ENCODE peak calls at places on chromosomes 6 and 20, in five cellular contexts. One of them, this sample, is unnamed.

GRCh38 chr20:22563062-22563965 is 21.1 kb downstream of the FOXA2 start:
- DNase-seq in upper lobe of right lung: no peak
- DNase-seq in hepatocyte: no peak
- DNase-seq in BE2C: no peak
- DNase-seq in chondrocyte: no peak
- DNase-seq in this sample: no peak

GRCh38 chr6:125821825-125822281 is 31.1 kb downstream of the NCOA7 start:
- DNase-seq in upper lobe of right lung: no peak
- DNase-seq in BE2C: peak; percentile 68
- DNase-seq in hepatocyte: peak; percentile 26
- DNase-seq in chondrocyte: no peak
- DNase-seq in this sample: no peak

GRCh38 chr20:47981242-47981641 is 196.0 kb upstream of the SULF2 start:
- DNase-seq in hepatocyte: no peak
- DNase-seq in BE2C: no peak
- DNase-seq in upper lobe of right lung: no peak
- DNase-seq in chondrocyte: no peak
- DNase-seq in this sample: no peak

GRCh38 chr6:169800116-169800667 is 48.8 kb downstream of the ERMARD start:
- DNase-seq in hepatocyte: no peak
- DNase-seq in upper lobe of right lung: peak; percentile 68
- DNase-seq in BE2C: no peak
- DNase-seq in chondrocyte: no peak
- DNase-seq in this sample: no peak

GRCh38 chr6:4902363-4902762 is 101.5 kb downstream of the RPP40 start:
- DNase-seq in upper lobe of right lung: no peak
- DNase-seq in chondrocyte: no peak
- DNase-seq in hepatocyte: no peak
- DNase-seq in BE2C: no peak
- DNase-seq in this sample: no peak

GRCh38 chr6:35077006-35077712 is 64.0 kb downstream of the TCP11 start:
- DNase-seq in upper lobe of right lung: peak; percentile 33
- DNase-seq in hepatocyte: no peak
- DNase-seq in chondrocyte: peak; percentile 48
- DNase-seq in BE2C: no peak
- DNase-seq in this sample: no peak

GRCh38 chr6:79878142-79878748 is 69.1 kb downstream of the ELOVL4 start:
- DNase-seq in hepatocyte: no peak
- DNase-seq in upper lobe of right lung: no peak
- DNase-seq in BE2C: no peak
- DNase-seq in chondrocyte: no peak
- DNase-seq in this sample: no peak

GRCh38 chr6:52640170-52640569 is 30.7 kb upstream of the TMEM14A start:
- DNase-seq in upper lobe of right lung: no peak
- DNase-seq in BE2C: no peak
- DNase-seq in chondrocyte: no peak
- DNase-seq in hepatocyte: no peak
- DNase-seq in this sample: no peak

GRCh38 chr6:145863988-145864616 is 49.5 kb upstream of the FBXO30 start:
- DNase-seq in hepatocyte: no peak
- DNase-seq in chondrocyte: no peak
- DNase-seq in BE2C: no peak
- DNase-seq in upper lobe of right lung: no peak
- DNase-seq in this sample: no peak

DNA sequence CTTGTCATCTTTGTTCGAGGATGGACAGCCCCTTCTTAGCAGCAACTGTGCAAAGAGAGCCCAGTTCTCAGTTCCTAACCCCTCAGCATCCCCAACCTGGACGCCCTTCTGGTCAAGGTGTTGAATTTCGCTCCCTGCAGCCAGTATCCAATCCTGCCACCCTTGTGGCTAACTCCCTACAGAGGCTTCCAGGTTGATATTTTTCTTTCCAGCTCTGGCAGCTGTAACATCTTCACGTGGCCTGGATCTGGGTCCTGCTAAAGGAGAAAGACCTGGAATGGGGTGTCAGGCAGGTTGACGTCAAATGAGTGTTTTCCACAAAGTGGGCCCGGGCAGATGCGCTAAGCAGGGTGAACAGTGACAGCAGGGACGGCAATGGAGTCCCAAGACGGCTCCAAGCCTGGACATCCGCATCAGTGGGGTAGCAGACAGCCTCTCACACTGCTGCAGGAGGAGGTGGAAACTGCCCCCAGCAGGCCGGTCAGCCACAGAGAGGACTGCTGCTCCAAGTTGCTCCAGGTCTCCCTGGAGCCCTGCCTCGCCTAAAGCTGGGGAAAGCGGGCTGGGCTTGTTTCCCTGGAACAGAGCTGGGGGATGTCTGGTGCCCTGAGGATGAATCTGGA is 1.0 kb upstream of the YTHDF1 start:
- DNase-seq in upper lobe of right lung: no peak
- DNase-seq in chondrocyte: no peak
- DNase-seq in hepatocyte: no peak
- DNase-seq in BE2C: peak; percentile 65
- DNase-seq in this sample: no peak
- TF ChIP-seq CTCF in upper lobe of right lung: no peak
- TF ChIP-seq CTCF in chondrocyte: no peak
- TF ChIP-seq CTCF in hepatocyte: no peak
- TF ChIP-seq CTCF in BE2C: no peak
- TF ChIP-seq CTCF in this sample: no peak

GRCh38 chr20:2840138-2840966 is at the start of the genes PCED1A and VPS16:
- DNase-seq in upper lobe of right lung: peak; percentile 96
- DNase-seq in chondrocyte: peak; percentile 95
- DNase-seq in BE2C: peak; percentile 83
- DNase-seq in hepatocyte: peak; percentile 94
- DNase-seq in this sample: peak; percentile 91
- TF ChIP-seq CTCF in upper lobe of right lung: no peak
- TF ChIP-seq CTCF in chondrocyte: no peak
- TF ChIP-seq CTCF in BE2C: no peak
- TF ChIP-seq CTCF in hepatocyte: no peak
- TF ChIP-seq CTCF in this sample: no peak

DNA sequence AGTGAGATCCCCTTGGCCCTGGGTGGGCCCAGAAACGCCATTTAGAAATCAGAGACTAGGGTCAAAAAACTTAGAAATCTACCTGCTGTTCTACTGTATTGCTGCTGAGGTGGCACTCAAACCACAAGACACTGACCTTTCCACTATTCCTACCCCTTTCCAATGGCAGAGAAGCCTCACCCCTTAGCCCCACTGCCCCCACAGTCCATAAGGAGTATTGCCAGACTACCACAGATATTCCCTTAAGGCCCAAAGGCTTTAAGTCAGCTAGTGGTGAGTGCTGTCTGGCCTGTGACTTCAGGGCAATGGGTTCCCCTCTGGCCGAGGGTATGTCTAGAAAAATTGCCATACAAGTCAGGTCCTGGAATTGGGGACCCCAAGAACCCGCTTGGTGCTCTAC is 656.1 kb downstream of the COL12A1 start:
- DNase-seq in BE2C: no peak
- DNase-seq in chondrocyte: no peak
- DNase-seq in upper lobe of right lung: no peak
- DNase-seq in hepatocyte: no peak
- DNase-seq in this sample: no peak
- TF ChIP-seq CTCF in BE2C: no peak
- TF ChIP-seq CTCF in chondrocyte: no peak
- TF ChIP-seq CTCF in upper lobe of right lung: no peak
- TF ChIP-seq CTCF in hepatocyte: no peak
- TF ChIP-seq CTCF in this sample: no peak

GRCh38 chr6:158560787-158561246 is 926 bp downstream of the TMEM181 start:
- DNase-seq in BE2C: peak; percentile 46
- DNase-seq in chondrocyte: no peak
- DNase-seq in upper lobe of right lung: peak; percentile 68
- DNase-seq in hepatocyte: peak; percentile 56
- DNase-seq in this sample: peak; percentile 29

GRCh38 chr6:158559338-158559894 is 475 bp upstream of the TMEM181 start:
- DNase-seq in hepatocyte: no peak
- DNase-seq in chondrocyte: no peak
- DNase-seq in upper lobe of right lung: no peak
- DNase-seq in BE2C: no peak
- DNase-seq in this sample: no peak

GRCh38 chr6:158558415-158559306 is 1.2 kb upstream of the TMEM181 start:
- DNase-seq in upper lobe of right lung: no peak
- DNase-seq in hepatocyte: no peak
- DNase-seq in BE2C: no peak
- DNase-seq in chondrocyte: no peak
- DNase-seq in this sample: no peak

GRCh38 chr6:158561247-158561884 is 1.5 kb downstream of the TMEM181 start:
- DNase-seq in hepatocyte: no peak
- DNase-seq in BE2C: no peak
- DNase-seq in chondrocyte: no peak
- DNase-seq in upper lobe of right lung: no peak
- DNase-seq in this sample: no peak

GRCh38 chr6:158559895-158560786 is at the start of gene TMEM181:
- DNase-seq in chondrocyte: no peak
- DNase-seq in upper lobe of right lung: peak; percentile 95
- DNase-seq in BE2C: peak; percentile 86
- DNase-seq in hepatocyte: peak; percentile 95
- DNase-seq in this sample: peak; percentile 88
- TF ChIP-seq CTCF in chondrocyte: peak; percentile 21
- TF ChIP-seq CTCF in upper lobe of right lung: no peak
- TF ChIP-seq CTCF in BE2C: no peak
- TF ChIP-seq CTCF in hepatocyte: no peak
- TF ChIP-seq CTCF in this sample: no peak